ENCODE peak calls at places on chromosomes 13 and 19, in eight cellular contexts. J, N, V, Z, M, D, U and A are unnamed samples.

GRCh38 chr13:99067160-99067985 is 89.5 kb upstream of the DOCK9 start:
- DNase-seq in U (peak), V (peak), J (no peak), Z (peak), D (peak), M (peak), N (no peak), A (peak)

GRCh38 chr13:65064967-65065366 is 2165.2 kb downstream of the PCDH9 start:
- DNase-seq in Z (no peak), M (no peak), N (no peak), D (no peak), V (no peak), U (no peak), J (no peak), A (no peak)

GRCh38 chr19:55115446-55116065 is 1.9 kb downstream of the PPP1R12C start:
- DNase-seq in J (no peak), V (peak), U (no peak), Z (no peak), D (peak), M (no peak), N (no peak), A (peak)

GRCh38 chr19:17659996-17660395 is 28.2 kb downstream of the UNC13A start:
- DNase-seq in D (no peak), M (no peak), J (no peak), N (no peak), Z (no peak), V (no peak), U (no peak), A (no peak)

GRCh38 chr13:27920677-27921420 is 1.0 kb downstream of the PDX1 start:
- DNase-seq in U (no peak), D (no peak), Z (peak), N (no peak), M (peak), V (peak), J (no peak), A (peak)

GRCh38 chr19:14048439-14049153 is 13.3 kb downstream of the PALM3 start:
- DNase-seq in D (peak), V (no peak), Z (peak), M (peak), U (no peak), J (no peak), N (no peak), A (peak)

GRCh38 chr19:33394723-33395560 is 21.4 kb downstream of the CEBPG start:
- DNase-seq in U (no peak), N (no peak), V (no peak), Z (no peak), M (no peak), J (no peak), D (no peak), A (no peak)

GRCh38 chr13:60448907-60449510 is 52.0 kb downstream of the TDRD3 start:
- DNase-seq in N (peak), M (peak), Z (peak), V (peak), U (peak), D (peak), J (peak), A (peak)

GRCh38 chr19:27824108-27824507 is 1388.8 kb downstream of the UQCRFS1 start:
- DNase-seq in U (no peak), M (no peak), J (no peak), N (peak), Z (no peak), V (no peak), D (no peak), A (no peak)

GRCh38 chr13:95156208-95156607 is 145.0 kb downstream of the ABCC4 start:
- DNase-seq in D (peak), N (no peak), U (no peak), Z (no peak), M (no peak), V (peak), J (no peak), A (peak)

GRCh38 chr13:101025519-101025918 is 350.9 kb upstream of the TMTC4 start:
- DNase-seq in N (no peak), Z (no peak), J (no peak), U (no peak), M (no peak), V (no peak), D (no peak), A (no peak)

GRCh38 chr13:78029891-78030290 is 111.3 kb upstream of the EDNRB start:
- DNase-seq in M (no peak), N (no peak), V (no peak), Z (no peak), U (no peak), J (no peak), D (no peak), A (no peak)

GRCh38 chr13:106415971-106416370 is 119.5 kb downstream of the EFNB2 start:
- DNase-seq in M (no peak), V (no peak), J (peak), N (no peak), U (no peak), Z (no peak), D (no peak), A (no peak)

GRCh38 chr19:16626796-16627193 is 1.2 kb downstream of the MED26 start:
- DNase-seq in M (no peak), N (no peak), D (no peak), U (no peak), V (no peak), Z (peak), J (no peak), A (no peak)

GRCh38 chr13:26010487-26011207 is 41.2 kb downstream of the SHISA2 start:
- DNase-seq in U (no peak), Z (no peak), D (no peak), V (no peak), J (no peak), M (no peak), N (no peak), A (no peak)

GRCh38 chr13:30865131-30866009 is 40.7 kb upstream of the MEDAG start:
- DNase-seq in U (peak), Z (peak), D (peak), V (peak), J (peak), N (peak), M (peak), A (peak)

GRCh38 chr19:14114854-14115253 is 2.7 kb downstream of the PRKACA start:
- DNase-seq in U (no peak), N (no peak), Z (peak), J (no peak), M (peak), D (no peak), V (peak), A (no peak)

GRCh38 chr13:46663644-46664043 is 110.7 kb downstream of the LRCH1 start:
- DNase-seq in U (no peak), M (peak), J (no peak), D (no peak), V (no peak), Z (no peak), N (no peak), A (no peak)

GRCh38 chr19:55838906-55839305 is 2.6 kb downstream of the NLRP4 start:
- DNase-seq in J (no peak), U (no peak), D (no peak), Z (no peak), M (no peak), N (no peak), V (no peak), A (no peak)

GRCh38 chr19:1027020-1027952 is 878 bp downstream of the CNN2 start:
- DNase-seq in U (no peak), N (no peak), M (peak), Z (peak), J (no peak), V (peak), D (peak), A (no peak)

GRCh38 chr19:8592231-8593009 is 15.2 kb upstream of the MYO1F start:
- DNase-seq in M (peak), N (peak), Z (peak), V (peak), J (peak), D (peak), U (no peak), A (peak)

GRCh38 chr19:40228371-40228770 is 1.9 kb upstream of the CCNP start:
- DNase-seq in M (no peak), N (no peak), D (no peak), U (no peak), J (no peak), V (no peak), Z (no peak), A (no peak)